ENCODE peak calls at places on chromosomes 7 and 10, in four cellular contexts. D is K562, A is H1, T is HepG2. U is an unnamed sample.

GRCh38 chr7:131600578-131600977 is 44.1 kb upstream of the PODXL start:
- DNase-seq in A (no peak), T (peak; percentile 12), D (no peak), U (no peak)

GRCh38 chr10:125281091-125281490 is 120.7 kb upstream of the CTBP2 start:
- DNase-seq in T (no peak), A (no peak), D (no peak), U (no peak)

GRCh38 chr7:11567571-11567970 is 264.4 kb downstream of the THSD7A start:
- DNase-seq in D (no peak), T (no peak), A (no peak), U (no peak)

GRCh38 chr7:108002726-108003590 is at the start of gene LAMB1:
- DNase-seq in A (no peak), D (peak; percentile 96), T (peak; percentile 73), U (peak; percentile 75)

GRCh38 chr10:88227342-88228018 is 355.6 kb downstream of the RNLS start:
- DNase-seq in D (no peak), A (no peak), T (no peak), U (peak; percentile 19)

GRCh38 chr7:156903232-156903909 is 10.4 kb upstream of the LMBR1 start:
- DNase-seq in D (no peak), A (no peak), T (peak; percentile 37), U (peak; percentile 60)

GRCh38 chr10:30589441-30589840 is 40.1 kb downstream of the LYZL2 start:
- DNase-seq in A (no peak), T (no peak), D (no peak), U (no peak)

GRCh38 chr7:79806161-79806734 is 328.4 kb upstream of the GNAI1 start:
- DNase-seq in T (peak; percentile 6), D (no peak), A (no peak), U (no peak)

GRCh38 chr10:80493482-80494021 is 39.4 kb downstream of the TSPAN14 start:
- DNase-seq in T (peak; percentile 89), D (no peak), A (no peak), U (no peak)

GRCh38 chr7:5525271-5526189 is 101.9 kb upstream of the TNRC18 start:
- DNase-seq in D (no peak), T (peak; percentile 39), A (no peak), U (peak; percentile 74)

GRCh38 chr7:26620352-26620751 is 244.0 kb downstream of the SKAP2 start:
- DNase-seq in T (peak; percentile 46), A (peak; percentile 53), D (peak; percentile 79), U (peak; percentile 40)

GRCh38 chr10:79331709-79332108 is 15.6 kb upstream of the PPIF start:
- DNase-seq in D (no peak), T (no peak), A (no peak), U (peak; percentile 73)

GRCh38 chr10:101016814-101017213 is 14.1 kb downstream of the PDZD7 start:
- DNase-seq in A (no peak), T (no peak), D (no peak), U (no peak)

GRCh38 chr7:54349259-54349658 is 192.9 kb upstream of the VSTM2A start:
- DNase-seq in T (no peak), A (no peak), D (no peak), U (no peak)

GRCh38 chr10:104332243-104333036 is 5.8 kb downstream of the ITPRIP start:
- DNase-seq in D (peak; percentile 27), T (no peak), A (no peak), U (no peak)

GRCh38 chr7:16559497-16560223 is 33.0 kb downstream of the LRRC72 start:
- DNase-seq in T (no peak), A (no peak), D (no peak), U (no peak)

GRCh38 chr10:12703813-12704212 is 297.7 kb downstream of the CCDC3 start:
- DNase-seq in D (no peak), A (no peak), T (no peak), U (no peak)

GRCh38 chr7:148204639-148205292 is 385.8 kb upstream of the C7orf33 start:
- DNase-seq in D (no peak), A (no peak), T (no peak), U (no peak)

GRCh38 chr10:93420091-93420490 is 62.0 kb downstream of the MYOF start:
- DNase-seq in D (no peak), T (no peak), A (no peak), U (no peak)

DNA sequence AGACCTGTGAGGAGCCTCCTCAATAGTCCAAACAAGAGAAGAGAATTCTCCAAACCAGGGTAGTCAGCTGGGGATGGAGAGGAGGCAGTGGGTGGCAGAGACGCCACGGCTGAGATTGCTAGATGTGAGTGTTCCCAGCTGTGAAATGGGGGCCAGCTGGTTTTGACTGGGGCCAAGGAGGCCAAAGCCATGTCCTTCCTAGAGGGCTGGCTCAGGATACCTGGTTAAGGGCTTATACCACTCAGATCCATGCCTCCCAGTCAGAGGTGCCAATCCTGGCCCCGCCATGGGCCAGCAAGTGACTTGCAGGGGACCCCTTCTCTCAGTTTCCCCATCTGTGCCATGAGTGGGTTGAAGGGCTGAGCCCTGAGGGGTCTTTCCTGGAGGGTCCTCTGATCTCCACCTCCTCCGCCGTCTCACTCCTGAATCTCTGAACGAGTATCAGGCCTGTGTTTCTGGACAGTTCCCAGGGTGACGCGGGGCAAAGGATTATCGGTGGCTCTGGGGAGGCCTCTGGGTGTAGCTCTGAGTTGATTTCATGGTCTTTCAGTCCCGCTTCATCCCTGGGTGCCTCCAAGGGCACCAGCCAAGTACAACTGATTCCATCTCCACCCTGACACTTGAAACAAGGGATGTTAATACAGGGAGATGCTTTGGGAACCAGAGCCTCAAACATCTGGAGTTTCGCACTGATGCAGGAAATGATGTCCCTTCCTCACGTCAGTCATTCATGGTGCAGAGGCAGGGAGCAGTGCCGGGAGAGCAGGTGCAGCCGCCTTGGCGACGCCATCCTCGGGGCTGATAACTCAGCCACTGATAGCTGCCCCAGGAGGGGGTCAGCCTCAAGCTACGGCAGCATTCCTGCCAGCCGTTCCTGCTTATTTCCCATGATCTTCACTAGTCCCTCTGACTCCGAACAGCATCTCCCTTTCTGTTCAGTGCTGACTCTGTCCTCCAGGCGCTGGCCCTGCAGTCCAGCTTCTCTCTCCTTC is 126.7 kb downstream of the RGS10 start:
- DNase-seq in T (no peak), A (no peak), D (no peak), U (no peak)
- TF ChIP-seq MAFK in T (no peak), A (no peak), D (no peak), U (no peak)

DNA sequence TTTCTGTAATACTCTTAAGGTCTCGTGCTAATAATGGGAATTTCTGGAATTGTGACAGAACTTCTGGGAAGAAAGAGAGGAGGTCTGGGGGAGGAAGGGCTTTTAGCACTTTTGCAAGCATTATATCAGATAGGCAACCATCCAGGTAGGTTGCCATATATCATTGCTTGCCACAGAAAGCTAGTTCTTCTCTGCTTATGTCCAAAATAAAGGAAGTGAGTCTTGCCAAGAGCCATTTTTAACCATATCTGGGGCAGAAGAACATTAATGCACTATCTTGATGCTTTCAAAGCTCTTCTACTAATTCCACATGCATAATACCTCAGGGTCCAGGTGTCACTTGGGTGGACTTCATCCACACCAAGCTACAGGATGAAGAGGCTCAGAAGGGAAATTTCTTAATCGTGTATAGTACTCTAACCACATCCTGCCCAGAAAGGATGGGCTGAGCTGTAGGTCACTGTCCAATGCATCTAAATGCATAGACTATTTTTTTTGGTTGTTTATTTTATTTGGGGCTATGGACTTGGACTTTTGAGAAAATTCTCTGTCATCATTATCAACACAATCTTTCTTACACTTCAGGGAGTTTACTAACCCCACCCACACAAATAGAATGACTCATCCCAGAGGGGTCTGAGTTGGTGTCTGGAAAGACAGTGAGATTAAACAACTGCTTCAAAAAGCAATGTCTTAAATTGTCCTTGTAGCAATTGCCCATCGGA is 68.9 kb upstream of the ADO start:
- DNase-seq in A (no peak), D (peak; percentile 26), T (no peak), U (peak; percentile 7)
- TF ChIP-seq JUN in A (no peak), D (peak; percentile 82), T (no peak), U (no peak)

GRCh38 chr7:105524840-105525239 is 2.8 kb upstream of the PUS7 start:
- DNase-seq in T (no peak), D (no peak), A (no peak), U (no peak)
- TF ChIP-seq MAFK in T (no peak), D (no peak), A (no peak), U (no peak)

GRCh38 chr10:84540022-84540616 is 211.7 kb downstream of the CCSER2 start:
- DNase-seq in A (no peak), D (no peak), T (no peak), U (peak; percentile 48)
- TF ChIP-seq JUN in A (no peak), D (no peak), T (no peak), U (no peak)

DNA sequence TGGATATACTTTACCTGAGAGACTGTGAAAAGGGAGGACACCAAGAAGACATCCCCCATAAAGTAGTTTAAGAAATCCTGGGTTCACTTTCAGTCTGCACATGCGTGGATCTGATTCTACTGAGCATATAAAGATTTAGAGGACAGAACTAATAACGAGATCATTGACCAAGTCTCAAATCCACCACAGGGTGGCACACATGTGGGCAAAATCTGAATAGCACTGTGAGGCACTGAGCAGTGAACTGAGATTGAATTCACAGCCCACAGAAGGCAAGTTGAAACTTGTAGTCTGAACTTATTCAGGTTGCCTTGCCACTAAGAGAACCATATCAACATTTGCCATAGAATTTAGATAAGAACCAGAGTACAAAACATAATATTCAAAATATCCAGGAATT is 818.6 kb downstream of the GRID1 start:
- DNase-seq in A (no peak), D (no peak), T (peak; percentile 16), U (peak; percentile 43)
- TF ChIP-seq MAFK in A (no peak), D (no peak), T (no peak), U (no peak)

GRCh38 chr7:85734823-85735222 is 548.0 kb upstream of the SEMA3D start:
- DNase-seq in T (no peak), A (no peak), D (no peak), U (no peak)

GRCh38 chr7:85733163-85733915 is 546.5 kb upstream of the SEMA3D start:
- DNase-seq in D (no peak), A (no peak), T (no peak), U (peak; percentile 36)

GRCh38 chr7:85730016-85730415 is 543.2 kb upstream of the SEMA3D start:
- DNase-seq in T (no peak), D (no peak), A (no peak), U (no peak)
- TF ChIP-seq JUN in T (no peak), D (no peak), A (no peak), U (no peak)

GRCh38 chr10:34280599-34281374 is 534.3 kb downstream of the PARD3 start:
- DNase-seq in T (peak; percentile 29), D (no peak), A (no peak), U (peak; percentile 77)
- TF ChIP-seq MAFK in T (no peak), D (no peak), A (no peak), U (no peak)

U was measured in A549.